ENCODE peak calls at places on chromosomes 2 and 18, in six cellular contexts. U is cardiac fibroblast, D is upper lobe of right lung, E is ovary, Y is AG04450, T is tibial nerve. Z is an unnamed sample.

GRCh38 chr2:9124231-9124651 is 82.4 kb upstream of the ASAP2 start:
- DNase-seq in U (no peak), D (no peak), E (no peak), Y (no peak), T (no peak), Z (no peak)

GRCh38 chr18:715626-716025 is 3.2 kb upstream of the ENOSF1 start:
- DNase-seq in U (peak), D (no peak), E (no peak), Y (peak), T (no peak), Z (peak)

GRCh38 chr18:2851771-2852170 is 5.0 kb downstream of the EMILIN2 start:
- DNase-seq in U (no peak), D (no peak), E (no peak), Y (no peak), T (no peak), Z (no peak)

GRCh38 chr18:13397504-13398163 is 179.1 kb downstream of the LDLRAD4 start:
- DNase-seq in U (no peak), D (no peak), E (no peak), Y (no peak), T (no peak), Z (no peak)

GRCh38 chr2:120736955-120737801 is 1.5 kb downstream of the GLI2 start:
- DNase-seq in U (peak), D (no peak), E (peak), Y (peak), T (no peak), Z (peak)

GRCh38 chr2:177998006-177998405 is 74.6 kb downstream of the PDE11A start:
- DNase-seq in U (no peak), D (no peak), E (no peak), Y (peak), T (no peak), Z (peak)

GRCh38 chr2:36530983-36531354 is 67.0 kb downstream of the FEZ2 start:
- DNase-seq in U (peak), D (no peak), E (no peak), Y (no peak), T (no peak), Z (peak)

GRCh38 chr2:7037340-7038333 is 120.4 kb downstream of the RNF144A start:
- DNase-seq in U (peak), D (peak), E (no peak), Y (peak), T (peak), Z (peak)

GRCh38 chr18:28478531-28478930 is 301.6 kb upstream of the CDH2 start:
- DNase-seq in U (no peak), D (no peak), E (no peak), Y (no peak), T (no peak), Z (no peak)

GRCh38 chr2:224646242-224646846 is 61.2 kb upstream of the CUL3 start:
- DNase-seq in U (peak), D (no peak), E (no peak), Y (no peak), T (no peak), Z (peak)

GRCh38 chr2:240988571-240989271 is 9.7 kb upstream of the SNED1 start:
- DNase-seq in U (no peak), D (no peak), E (peak), Y (no peak), T (no peak), Z (no peak)

GRCh38 chr18:68676913-68677312 is 38.0 kb downstream of the TMX3 start:
- DNase-seq in U (peak), D (no peak), E (no peak), Y (no peak), T (no peak), Z (no peak)
- TF ChIP-seq CTCF in U (peak), D (no peak), E (no peak), Y (peak), T (no peak), Z (peak)

GRCh38 chr2:38109732-38110181 is 33.8 kb upstream of the CYP1B1 start:
- DNase-seq in U (no peak), D (no peak), E (no peak), Y (no peak), T (no peak), Z (no peak)

GRCh38 chr2:38106420-38107182 is 30.6 kb upstream of the CYP1B1 start:
- DNase-seq in U (peak), D (no peak), E (no peak), Y (no peak), T (no peak), Z (peak)

GRCh38 chr2:38107738-38108410 is 31.9 kb upstream of the CYP1B1 start:
- DNase-seq in U (no peak), D (no peak), E (no peak), Y (no peak), T (no peak), Z (no peak)

GRCh38 chr2:38105911-38106310 is 30.0 kb upstream of the CYP1B1 start:
- DNase-seq in U (no peak), D (no peak), E (no peak), Y (no peak), T (no peak), Z (no peak)

DNA sequence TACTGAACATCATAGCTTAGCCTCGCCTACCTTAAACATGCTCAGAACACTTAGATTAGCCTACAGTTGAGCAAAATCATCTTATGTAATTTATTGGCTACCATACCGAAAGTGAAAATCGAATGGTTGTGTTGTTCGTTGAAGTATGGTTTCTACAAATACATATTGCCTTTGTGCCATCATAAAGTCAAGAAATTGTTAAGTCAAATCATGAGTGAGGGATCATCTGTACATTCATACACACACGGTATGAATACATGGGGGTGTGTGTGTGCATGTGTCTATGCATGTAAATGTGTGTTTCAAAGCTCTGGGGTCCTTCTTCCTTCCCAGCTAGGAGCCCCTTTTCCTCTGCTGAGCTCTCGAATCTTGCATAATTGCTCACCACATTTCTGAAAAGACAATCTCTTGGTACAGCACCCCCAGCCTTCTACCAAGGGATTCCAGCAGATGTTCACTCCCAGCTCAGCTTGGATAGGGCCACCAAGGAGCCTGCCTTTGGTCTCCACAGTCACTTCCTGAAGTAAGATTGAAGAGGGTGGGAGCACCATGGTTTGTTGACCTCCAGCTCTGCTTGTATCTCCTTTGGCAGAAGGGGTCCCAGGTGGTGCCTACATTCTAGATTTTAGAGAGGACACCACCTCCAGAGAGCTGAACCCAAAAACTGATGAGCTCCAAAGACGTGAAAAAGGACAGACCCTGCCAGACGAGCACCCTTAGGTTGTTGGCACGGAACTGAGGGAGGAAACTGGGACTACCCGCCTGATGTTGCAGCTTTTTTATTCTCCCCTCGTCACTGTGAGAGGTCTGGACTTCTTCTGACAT is 33.2 kb upstream of the CYP1B1 start:
- DNase-seq in U (no peak), D (no peak), E (no peak), Y (no peak), T (no peak), Z (no peak)
- H3K4me3 ChIP-seq in U (no peak), D (no peak), E (no peak), Y (no peak), T (no peak), Z (no peak)

GRCh38 chr2:88170472-88170892 is 336 bp downstream of the THNSL2 start:
- DNase-seq in U (no peak), D (no peak), E (no peak), Y (no peak), T (peak), Z (no peak)
- TF ChIP-seq CTCF in U (no peak), D (no peak), E (no peak), Y (peak), T (no peak), Z (peak)

GRCh38 chr2:153477641-153478288 is 797 bp downstream of the RPRM start:
- DNase-seq in U (no peak), D (no peak), E (no peak), Y (no peak), T (no peak), Z (no peak)
- H3K4me3 ChIP-seq in U (peak), D (peak), E (peak), Y (no peak), T (peak), Z (peak)

GRCh38 chr2:232873909-232874641 is 4.0 kb downstream of the SNORC start:
- DNase-seq in U (no peak), D (no peak), E (no peak), Y (no peak), T (no peak), Z (no peak)

GRCh38 chr2:232874677-232875223 is 4.7 kb downstream of the SNORC start:
- DNase-seq in U (no peak), D (peak), E (no peak), Y (no peak), T (no peak), Z (no peak)

GRCh38 chr2:232876071-232876977 is 6.3 kb downstream of the SNORC start:
- DNase-seq in U (no peak), D (peak), E (no peak), Y (no peak), T (no peak), Z (no peak)

GRCh38 chr2:232876978-232877441 is 6.9 kb downstream of the SNORC start:
- DNase-seq in U (no peak), D (peak), E (no peak), Y (no peak), T (no peak), Z (no peak)

GRCh38 chr2:232875256-232876070 is 5.4 kb downstream of the SNORC start:
- DNase-seq in U (no peak), D (peak), E (no peak), Y (no peak), T (no peak), Z (no peak)
- TF ChIP-seq CTCF in U (no peak), D (no peak), E (no peak), Y (no peak), T (no peak), Z (peak)

DNA sequence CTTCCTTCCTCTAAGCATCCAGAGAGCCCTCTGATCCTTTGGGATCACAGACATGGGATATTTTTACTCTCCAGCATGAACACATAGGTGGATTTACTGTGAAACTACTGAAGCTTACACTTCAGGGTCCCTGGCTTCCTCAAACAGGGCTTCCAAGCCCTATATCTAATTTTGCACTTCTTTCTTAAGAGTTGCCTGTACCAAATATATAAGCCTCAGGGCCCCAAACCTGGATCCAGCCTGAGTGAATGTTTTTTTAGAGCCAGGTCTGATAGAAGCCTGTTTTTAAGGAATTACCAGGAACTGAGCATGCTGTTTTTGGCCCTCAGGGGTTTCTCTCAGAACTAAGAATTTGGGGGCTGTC is 13.2 kb upstream of the KCMF1 start:
- DNase-seq in U (no peak), D (no peak), E (no peak), Y (no peak), T (no peak), Z (no peak)
- H3K4me3 ChIP-seq in U (no peak), D (no peak), E (no peak), Y (no peak), T (no peak), Z (no peak)

Z was measured in astrocyte of the spinal cord.